ENCODE peak calls at places on chromosomes 16 and 17, in eight cellular contexts. Q is pulmonary artery endothelial cell; T is astrocyte of the spinal cord; M is activated CD4-positive, CD25-positive, alpha-beta regulatory T cell; N is activated gamma-delta T cell treated with anti-CD3 and anti-CD28 coated beads, Interleukin-2, amount 50 U/mL, for 16 hours; D is SHP77; E is NCI-H82; X is hypothalamus. W is an unnamed sample.

GRCh38 chr17:45775576-45776011 is 8.5 kb upstream of the CRHR1 start:
- DNase-seq in Q (no peak), M (no peak), E (peak; percentile 56), T (no peak), N (no peak), X (peak; percentile 13), D (peak; percentile 61), W (peak; percentile 36)

GRCh38 chr17:1464186-1464585 is 8.2 kb upstream of the CRK start:
- DNase-seq in Q (no peak), N (no peak), D (no peak), M (no peak), X (no peak), E (no peak), T (no peak), W (no peak)

GRCh38 chr16:19853132-19853972 is 31.3 kb downstream of the GPRC5B start:
- DNase-seq in X (no peak), N (no peak), D (no peak), T (no peak), E (no peak), Q (no peak), M (no peak), W (no peak)

GRCh38 chr16:11968577-11968976 is 3.6 kb downstream of the TNFRSF17 start:
- DNase-seq in Q (no peak), E (no peak), D (no peak), X (no peak), N (no peak), M (no peak), T (no peak), W (no peak)

GRCh38 chr17:41734139-41734948 is at the start of gene HAP1:
- DNase-seq in D (no peak), X (peak; percentile 60), M (no peak), E (no peak), N (no peak), Q (no peak), T (no peak), W (peak; percentile 76)

GRCh38 chr17:83160443-83161297 is 81.3 kb downstream of the METRNL start:
- DNase-seq in M (no peak), N (no peak), T (no peak), X (no peak), E (no peak), D (no peak), Q (no peak), W (no peak)

GRCh38 chr17:44967026-44967906 is 837 bp downstream of the C1QL1 start:
- DNase-seq in D (no peak), T (no peak), Q (no peak), E (no peak), M (no peak), X (no peak), N (no peak), W (peak; percentile 46)

GRCh38 chr17:30363715-30364202 is 15.0 kb upstream of the CPD start:
- DNase-seq in Q (no peak), T (no peak), E (no peak), X (no peak), D (no peak), N (peak; percentile 75), M (no peak), W (peak; percentile 15)

GRCh38 chr16:72561-73537 is at the start of gene RHBDF1:
- DNase-seq in N (no peak), M (no peak), T (no peak), Q (no peak), X (no peak), E (no peak), D (no peak), W (peak; percentile 69)

GRCh38 chr17:36529121-36529520 is 5.5 kb downstream of the MYO19 start:
- DNase-seq in E (no peak), Q (no peak), X (no peak), D (no peak), M (no peak), N (no peak), T (peak; percentile 22), W (peak; percentile 16)

GRCh38 chr16:82203198-82203597 is 33.2 kb upstream of the MPHOSPH6 start:
- DNase-seq in E (no peak), M (no peak), T (no peak), D (no peak), X (no peak), N (no peak), Q (no peak), W (no peak)

GRCh38 chr17:8806206-8807069 is 7.3 kb upstream of the MFSD6L start:
- DNase-seq in Q (no peak), E (no peak), X (no peak), M (no peak), T (no peak), N (no peak), D (no peak), W (no peak)

GRCh38 chr16:50469744-50470301 is 78.4 kb upstream of the NKD1 start:
- DNase-seq in E (no peak), T (no peak), D (peak; percentile 64), Q (no peak), X (no peak), M (no peak), N (no peak), W (peak; percentile 23)

GRCh38 chr16:2288701-2289100 is 20.8 kb upstream of the RNPS1 start:
- DNase-seq in T (no peak), N (no peak), D (no peak), X (no peak), M (no peak), E (peak; percentile 77), Q (no peak), W (peak; percentile 12)

GRCh38 chr17:7357381-7357780 is 2.4 kb downstream of the TMEM95 start:
- DNase-seq in N (no peak), Q (no peak), T (no peak), E (no peak), D (no peak), M (no peak), X (no peak), W (no peak)